ENCODE peak calls at places on chromosomes 16 and 17, in six cellular contexts. One of them, this sample, is unnamed.

GRCh38 chr16:66872927-66873684 is 7.2 kb upstream of the PDP2 start:
- DNase-seq in cardiac fibroblast: peak
- DNase-seq in upper lobe of right lung: peak
- DNase-seq in Daoy: peak
- DNase-seq in activated CD8-positive, alpha-beta T cell treated with anti-CD3 and anti-CD28 coated beads, Interleukin-2, amount 10 ng/mL, durations not matched to agents 7 days and 5 days: peak
- DNase-seq in T-helper 1 cell: peak
- DNase-seq in this sample: peak

GRCh38 chr16:84532299-84532724 is 27.9 kb upstream of the MEAK7 start:
- DNase-seq in T-helper 1 cell: no peak
- DNase-seq in cardiac fibroblast: peak
- DNase-seq in activated CD8-positive, alpha-beta T cell treated with anti-CD3 and anti-CD28 coated beads, Interleukin-2, amount 10 ng/mL, durations not matched to agents 7 days and 5 days: no peak
- DNase-seq in Daoy: peak
- DNase-seq in upper lobe of right lung: no peak
- DNase-seq in this sample: no peak

GRCh38 chr17:36152639-36153120 is 23.8 kb downstream of the TBC1D3B start:
- DNase-seq in Daoy: no peak
- DNase-seq in cardiac fibroblast: no peak
- DNase-seq in upper lobe of right lung: no peak
- DNase-seq in activated CD8-positive, alpha-beta T cell treated with anti-CD3 and anti-CD28 coated beads, Interleukin-2, amount 10 ng/mL, durations not matched to agents 7 days and 5 days: no peak
- DNase-seq in T-helper 1 cell: no peak
- DNase-seq in this sample: no peak

GRCh38 chr16:49051626-49052025 is 230.0 kb downstream of the CBLN1 start:
- DNase-seq in cardiac fibroblast: no peak
- DNase-seq in Daoy: no peak
- DNase-seq in upper lobe of right lung: no peak
- DNase-seq in T-helper 1 cell: no peak
- DNase-seq in activated CD8-positive, alpha-beta T cell treated with anti-CD3 and anti-CD28 coated beads, Interleukin-2, amount 10 ng/mL, durations not matched to agents 7 days and 5 days: no peak
- DNase-seq in this sample: no peak

GRCh38 chr16:46673320-46674013 is 15.5 kb downstream of the VPS35 start:
- DNase-seq in Daoy: peak
- DNase-seq in activated CD8-positive, alpha-beta T cell treated with anti-CD3 and anti-CD28 coated beads, Interleukin-2, amount 10 ng/mL, durations not matched to agents 7 days and 5 days: peak
- DNase-seq in cardiac fibroblast: peak
- DNase-seq in upper lobe of right lung: no peak
- DNase-seq in T-helper 1 cell: peak
- DNase-seq in this sample: peak

GRCh38 chr16:80198995-80199299 is 341.8 kb upstream of the DYNLRB2 start:
- DNase-seq in T-helper 1 cell: no peak
- DNase-seq in cardiac fibroblast: peak
- DNase-seq in Daoy: no peak
- DNase-seq in upper lobe of right lung: no peak
- DNase-seq in activated CD8-positive, alpha-beta T cell treated with anti-CD3 and anti-CD28 coated beads, Interleukin-2, amount 10 ng/mL, durations not matched to agents 7 days and 5 days: no peak
- DNase-seq in this sample: no peak

GRCh38 chr16:31458073-31458834 is 1.0 kb upstream of the ARMC5 start:
- DNase-seq in T-helper 1 cell: peak
- DNase-seq in cardiac fibroblast: peak
- DNase-seq in upper lobe of right lung: peak
- DNase-seq in Daoy: peak
- DNase-seq in activated CD8-positive, alpha-beta T cell treated with anti-CD3 and anti-CD28 coated beads, Interleukin-2, amount 10 ng/mL, durations not matched to agents 7 days and 5 days: peak
- DNase-seq in this sample: peak

GRCh38 chr17:52158450-52159042 is at the start of gene CA10:
- DNase-seq in activated CD8-positive, alpha-beta T cell treated with anti-CD3 and anti-CD28 coated beads, Interleukin-2, amount 10 ng/mL, durations not matched to agents 7 days and 5 days: no peak
- DNase-seq in T-helper 1 cell: no peak
- DNase-seq in Daoy: no peak
- DNase-seq in cardiac fibroblast: no peak
- DNase-seq in upper lobe of right lung: no peak
- DNase-seq in this sample: no peak

GRCh38 chr16:88045820-88046303 is 94.6 kb downstream of the BANP start:
- DNase-seq in T-helper 1 cell: no peak
- DNase-seq in upper lobe of right lung: no peak
- DNase-seq in Daoy: no peak
- DNase-seq in activated CD8-positive, alpha-beta T cell treated with anti-CD3 and anti-CD28 coated beads, Interleukin-2, amount 10 ng/mL, durations not matched to agents 7 days and 5 days: no peak
- DNase-seq in cardiac fibroblast: no peak
- DNase-seq in this sample: no peak

GRCh38 chr16:23527961-23528634 is 17.8 kb upstream of the GGA2 start:
- DNase-seq in Daoy: no peak
- DNase-seq in upper lobe of right lung: no peak
- DNase-seq in T-helper 1 cell: no peak
- DNase-seq in cardiac fibroblast: no peak
- DNase-seq in activated CD8-positive, alpha-beta T cell treated with anti-CD3 and anti-CD28 coated beads, Interleukin-2, amount 10 ng/mL, durations not matched to agents 7 days and 5 days: no peak
- DNase-seq in this sample: no peak

GRCh38 chr16:75987323-75987722 is 261.0 kb upstream of the CPHXL start:
- DNase-seq in upper lobe of right lung: no peak
- DNase-seq in Daoy: no peak
- DNase-seq in cardiac fibroblast: no peak
- DNase-seq in T-helper 1 cell: no peak
- DNase-seq in activated CD8-positive, alpha-beta T cell treated with anti-CD3 and anti-CD28 coated beads, Interleukin-2, amount 10 ng/mL, durations not matched to agents 7 days and 5 days: no peak
- DNase-seq in this sample: no peak

GRCh38 chr16:57474671-57475661 is 11.3 kb downstream of the DOK4 start:
- DNase-seq in cardiac fibroblast: no peak
- DNase-seq in T-helper 1 cell: no peak
- DNase-seq in upper lobe of right lung: no peak
- DNase-seq in activated CD8-positive, alpha-beta T cell treated with anti-CD3 and anti-CD28 coated beads, Interleukin-2, amount 10 ng/mL, durations not matched to agents 7 days and 5 days: no peak
- DNase-seq in Daoy: no peak
- DNase-seq in this sample: no peak

GRCh38 chr16:23155445-23156049 is 6.3 kb upstream of the USP31 start:
- DNase-seq in T-helper 1 cell: peak
- DNase-seq in upper lobe of right lung: no peak
- DNase-seq in cardiac fibroblast: peak
- DNase-seq in Daoy: no peak
- DNase-seq in activated CD8-positive, alpha-beta T cell treated with anti-CD3 and anti-CD28 coated beads, Interleukin-2, amount 10 ng/mL, durations not matched to agents 7 days and 5 days: peak
- DNase-seq in this sample: no peak

GRCh38 chr17:61408151-61409041 is 8.8 kb downstream of the TBX2 start:
- DNase-seq in activated CD8-positive, alpha-beta T cell treated with anti-CD3 and anti-CD28 coated beads, Interleukin-2, amount 10 ng/mL, durations not matched to agents 7 days and 5 days: no peak
- DNase-seq in cardiac fibroblast: peak
- DNase-seq in T-helper 1 cell: no peak
- DNase-seq in Daoy: no peak
- DNase-seq in upper lobe of right lung: peak
- DNase-seq in this sample: no peak

GRCh38 chr17:59494757-59495368 is 70.5 kb upstream of the DHX40 start:
- DNase-seq in upper lobe of right lung: no peak
- DNase-seq in T-helper 1 cell: no peak
- DNase-seq in cardiac fibroblast: no peak
- DNase-seq in Daoy: no peak
- DNase-seq in activated CD8-positive, alpha-beta T cell treated with anti-CD3 and anti-CD28 coated beads, Interleukin-2, amount 10 ng/mL, durations not matched to agents 7 days and 5 days: no peak
- DNase-seq in this sample: no peak

GRCh38 chr16:1474047-1474446 is 781 bp downstream of the CLCN7 start:
- DNase-seq in activated CD8-positive, alpha-beta T cell treated with anti-CD3 and anti-CD28 coated beads, Interleukin-2, amount 10 ng/mL, durations not matched to agents 7 days and 5 days: no peak
- DNase-seq in upper lobe of right lung: no peak
- DNase-seq in cardiac fibroblast: peak
- DNase-seq in T-helper 1 cell: no peak
- DNase-seq in Daoy: no peak
- DNase-seq in this sample: no peak

GRCh38 chr16:56298948-56299602 is 107.8 kb downstream of the GNAO1 start:
- DNase-seq in T-helper 1 cell: no peak
- DNase-seq in cardiac fibroblast: no peak
- DNase-seq in activated CD8-positive, alpha-beta T cell treated with anti-CD3 and anti-CD28 coated beads, Interleukin-2, amount 10 ng/mL, durations not matched to agents 7 days and 5 days: no peak
- DNase-seq in Daoy: no peak
- DNase-seq in upper lobe of right lung: no peak
- DNase-seq in this sample: no peak

GRCh38 chr16:85612191-85612800 is 826 bp upstream of the GSE1 start:
- DNase-seq in Daoy: peak
- DNase-seq in upper lobe of right lung: peak
- DNase-seq in activated CD8-positive, alpha-beta T cell treated with anti-CD3 and anti-CD28 coated beads, Interleukin-2, amount 10 ng/mL, durations not matched to agents 7 days and 5 days: peak
- DNase-seq in T-helper 1 cell: peak
- DNase-seq in cardiac fibroblast: peak
- DNase-seq in this sample: peak

GRCh38 chr16:70696952-70697600 is 11.2 kb upstream of the MTSS2 start:
- DNase-seq in Daoy: no peak
- DNase-seq in T-helper 1 cell: no peak
- DNase-seq in upper lobe of right lung: peak
- DNase-seq in activated CD8-positive, alpha-beta T cell treated with anti-CD3 and anti-CD28 coated beads, Interleukin-2, amount 10 ng/mL, durations not matched to agents 7 days and 5 days: peak
- DNase-seq in cardiac fibroblast: no peak
- DNase-seq in this sample: no peak

GRCh38 chr16:24117680-24118079 is 138.5 kb upstream of the CACNG3 start:
- DNase-seq in activated CD8-positive, alpha-beta T cell treated with anti-CD3 and anti-CD28 coated beads, Interleukin-2, amount 10 ng/mL, durations not matched to agents 7 days and 5 days: no peak
- DNase-seq in cardiac fibroblast: no peak
- DNase-seq in T-helper 1 cell: no peak
- DNase-seq in upper lobe of right lung: no peak
- DNase-seq in Daoy: no peak
- DNase-seq in this sample: no peak

GRCh38 chr16:75379339-75379738 is 54.0 kb downstream of the CFDP1 start:
- DNase-seq in upper lobe of right lung: no peak
- DNase-seq in cardiac fibroblast: no peak
- DNase-seq in T-helper 1 cell: peak
- DNase-seq in activated CD8-positive, alpha-beta T cell treated with anti-CD3 and anti-CD28 coated beads, Interleukin-2, amount 10 ng/mL, durations not matched to agents 7 days and 5 days: no peak
- DNase-seq in Daoy: no peak
- DNase-seq in this sample: no peak

GRCh38 chr17:58006563-58006923 is 503 bp downstream of the SRSF1 start:
- DNase-seq in cardiac fibroblast: peak
- DNase-seq in Daoy: peak
- DNase-seq in T-helper 1 cell: peak
- DNase-seq in activated CD8-positive, alpha-beta T cell treated with anti-CD3 and anti-CD28 coated beads, Interleukin-2, amount 10 ng/mL, durations not matched to agents 7 days and 5 days: peak
- DNase-seq in upper lobe of right lung: peak
- DNase-seq in this sample: peak

GRCh38 chr16:13839577-13839976 is 80.4 kb upstream of the ERCC4 start:
- DNase-seq in T-helper 1 cell: no peak
- DNase-seq in Daoy: no peak
- DNase-seq in cardiac fibroblast: no peak
- DNase-seq in activated CD8-positive, alpha-beta T cell treated with anti-CD3 and anti-CD28 coated beads, Interleukin-2, amount 10 ng/mL, durations not matched to agents 7 days and 5 days: no peak
- DNase-seq in upper lobe of right lung: no peak
- DNase-seq in this sample: no peak

GRCh38 chr17:79203016-79203415 is 128.4 kb downstream of the ENGASE start:
- DNase-seq in cardiac fibroblast: no peak
- DNase-seq in T-helper 1 cell: no peak
- DNase-seq in upper lobe of right lung: no peak
- DNase-seq in activated CD8-positive, alpha-beta T cell treated with anti-CD3 and anti-CD28 coated beads, Interleukin-2, amount 10 ng/mL, durations not matched to agents 7 days and 5 days: no peak
- DNase-seq in Daoy: no peak
- DNase-seq in this sample: no peak

GRCh38 chr16:49623501-49624266 is 232.2 kb downstream of the ZNF423 start:
- DNase-seq in upper lobe of right lung: no peak
- DNase-seq in T-helper 1 cell: no peak
- DNase-seq in Daoy: no peak
- DNase-seq in activated CD8-positive, alpha-beta T cell treated with anti-CD3 and anti-CD28 coated beads, Interleukin-2, amount 10 ng/mL, durations not matched to agents 7 days and 5 days: no peak
- DNase-seq in cardiac fibroblast: no peak
- DNase-seq in this sample: no peak

GRCh38 chr17:63435681-63436522 is 10.2 kb downstream of the CYB561 start:
- DNase-seq in Daoy: no peak
- DNase-seq in T-helper 1 cell: no peak
- DNase-seq in activated CD8-positive, alpha-beta T cell treated with anti-CD3 and anti-CD28 coated beads, Interleukin-2, amount 10 ng/mL, durations not matched to agents 7 days and 5 days: no peak
- DNase-seq in upper lobe of right lung: peak
- DNase-seq in cardiac fibroblast: no peak
- DNase-seq in this sample: no peak

GRCh38 chr17:67647482-67647881 is 70.3 kb upstream of the NOL11 start:
- DNase-seq in T-helper 1 cell: no peak
- DNase-seq in activated CD8-positive, alpha-beta T cell treated with anti-CD3 and anti-CD28 coated beads, Interleukin-2, amount 10 ng/mL, durations not matched to agents 7 days and 5 days: no peak
- DNase-seq in cardiac fibroblast: no peak
- DNase-seq in upper lobe of right lung: no peak
- DNase-seq in Daoy: no peak
- DNase-seq in this sample: no peak

GRCh38 chr16:68526143-68526781 is 12.8 kb upstream of the ZFP90 start:
- DNase-seq in T-helper 1 cell: no peak
- DNase-seq in upper lobe of right lung: no peak
- DNase-seq in Daoy: no peak
- DNase-seq in cardiac fibroblast: no peak
- DNase-seq in activated CD8-positive, alpha-beta T cell treated with anti-CD3 and anti-CD28 coated beads, Interleukin-2, amount 10 ng/mL, durations not matched to agents 7 days and 5 days: no peak
- DNase-seq in this sample: no peak

GRCh38 chr16:89502319-89502843 is 5.8 kb upstream of the SPG7 start:
- DNase-seq in T-helper 1 cell: no peak
- DNase-seq in cardiac fibroblast: peak
- DNase-seq in upper lobe of right lung: peak
- DNase-seq in activated CD8-positive, alpha-beta T cell treated with anti-CD3 and anti-CD28 coated beads, Interleukin-2, amount 10 ng/mL, durations not matched to agents 7 days and 5 days: no peak
- DNase-seq in Daoy: peak
- DNase-seq in this sample: peak